ENCODE peak calls at places on chromosomes 2 and 18, in ten cellular contexts. L, K, W, X, P, N, D, Y, T and G are unnamed samples.

GRCh38 chr2:17252258-17252657 is 266.0 kb downstream of the RAD51AP2 start:
- DNase-seq in L (no peak), K (peak), W (no peak), X (no peak), P (no peak), N (no peak), D (no peak), Y (no peak), T (no peak), G (no peak)

GRCh38 chr2:97662386-97662894 is 1.4 kb downstream of the ACTR1B start:
- DNase-seq in L (no peak), K (no peak), W (no peak), X (no peak), P (no peak), N (no peak), D (no peak), Y (no peak), T (no peak), G (no peak)

GRCh38 chr2:108139521-108139920 is 100.2 kb upstream of the SULT1C3 start:
- DNase-seq in L (peak), K (peak), W (no peak), X (peak), P (peak), N (no peak), D (peak), Y (peak), T (no peak), G (peak)

GRCh38 chr18:67599277-67599676 is 82.8 kb upstream of the DSEL start:
- DNase-seq in L (peak), K (peak), W (peak), X (peak), P (no peak), N (no peak), D (peak), Y (no peak), T (peak), G (peak)

GRCh38 chr18:48918156-48918555 is 32.6 kb downstream of the SMAD7 start:
- DNase-seq in L (no peak), K (no peak), W (no peak), X (no peak), P (no peak), N (no peak), D (no peak), Y (no peak), T (no peak), G (no peak)

GRCh38 chr2:177119099-177119498 is 93.5 kb upstream of the HNRNPA3 start:
- DNase-seq in L (no peak), K (no peak), W (no peak), X (no peak), P (no peak), N (no peak), D (no peak), Y (no peak), T (no peak), G (no peak)

GRCh38 chr18:55289048-55289447 is 298.9 kb downstream of the TCF4 start:
- DNase-seq in L (no peak), K (no peak), W (no peak), X (no peak), P (no peak), N (no peak), D (no peak), Y (no peak), T (no peak), G (no peak)

GRCh38 chr2:173590278-173590811 is 235.7 kb downstream of the CDCA7 start:
- DNase-seq in L (peak), K (peak), W (peak), X (peak), P (no peak), N (peak), D (peak), Y (no peak), T (peak), G (peak)

GRCh38 chr2:177275041-177275440 is 10.5 kb upstream of the NFE2L2 start:
- DNase-seq in L (peak), K (peak), W (peak), X (peak), P (no peak), N (no peak), D (peak), Y (no peak), T (peak), G (peak)

GRCh38 chr2:47083886-47084682 is 71.0 kb downstream of the STPG4 start:
- DNase-seq in L (peak), K (no peak), W (no peak), X (peak), P (no peak), N (no peak), D (no peak), Y (no peak), T (no peak), G (no peak)

GRCh38 chr2:19900536-19901200 is 1.1 kb downstream of the TTC32 start:
- DNase-seq in L (peak), K (peak), W (no peak), X (peak), P (peak), N (no peak), D (peak), Y (peak), T (no peak), G (peak)

GRCh38 chr2:168247341-168248305 is at the start of gene STK39:
- DNase-seq in L (peak), K (peak), W (no peak), X (peak), P (peak), N (peak), D (peak), Y (peak), T (peak), G (peak)

GRCh38 chr2:55025627-55026026 is 24.6 kb downstream of the RTN4 start:
- DNase-seq in L (no peak), K (no peak), W (no peak), X (no peak), P (no peak), N (no peak), D (no peak), Y (no peak), T (no peak), G (no peak)

GRCh38 chr2:232927793-232928563 is 57.9 kb downstream of the SNORC start:
- DNase-seq in L (no peak), K (no peak), W (no peak), X (no peak), P (no peak), N (no peak), D (no peak), Y (peak), T (no peak), G (no peak)

GRCh38 chr2:174597347-174598047 is at the start of gene WIPF1:
- DNase-seq in L (peak), K (peak), W (no peak), X (peak), P (no peak), N (no peak), D (peak), Y (peak), T (peak), G (peak)

GRCh38 chr2:17171446-17172049 is 346.7 kb downstream of the RAD51AP2 start:
- DNase-seq in L (peak), K (peak), W (no peak), X (peak), P (peak), N (no peak), D (peak), Y (peak), T (peak), G (peak)

GRCh38 chr2:71787476-71788185 is 334.3 kb downstream of the DYSF start:
- DNase-seq in L (no peak), K (no peak), W (no peak), X (no peak), P (no peak), N (no peak), D (peak), Y (no peak), T (no peak), G (no peak)

GRCh38 chr2:158498749-158499136 is 42.0 kb downstream of the PKP4 start:
- DNase-seq in L (no peak), K (no peak), W (no peak), X (no peak), P (no peak), N (no peak), D (no peak), Y (no peak), T (no peak), G (no peak)

GRCh38 chr2:3651686-3652516 is 6.1 kb upstream of the ALLC start:
- DNase-seq in L (peak), K (peak), W (no peak), X (peak), P (no peak), N (peak), D (peak), Y (peak), T (no peak), G (peak)
- H3K4me3 ChIP-seq in L (no peak), K (no peak), W (no peak), X (peak), P (no peak), N (no peak), D (peak), Y (no peak), T (no peak), G (peak)

DNA sequence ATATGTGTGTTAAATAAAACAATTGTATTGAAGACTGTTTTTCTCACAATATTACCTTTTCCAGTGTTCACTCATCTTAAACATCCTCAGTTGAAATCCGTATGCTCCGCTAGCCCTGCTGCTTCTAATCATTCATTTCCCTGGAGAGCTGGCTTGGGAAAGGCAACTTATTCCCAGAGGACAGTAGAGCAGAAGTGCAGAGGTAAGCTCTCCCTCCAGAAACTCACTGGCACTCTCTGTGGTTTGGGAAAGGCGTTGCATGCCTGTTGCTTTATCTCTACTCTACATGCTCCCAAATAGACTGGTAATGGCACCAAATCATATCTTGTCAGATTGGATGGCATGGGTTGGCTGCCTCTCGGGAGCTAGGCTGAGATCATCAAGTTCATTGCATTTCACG is 117.1 kb upstream of the BOD1L2 start:
- DNase-seq in L (no peak), K (no peak), W (no peak), X (peak), P (no peak), N (no peak), D (no peak), Y (no peak), T (no peak), G (peak)
- TF ChIP-seq CTCF in L (no peak), K (peak), W (peak), X (no peak), P (no peak), N (no peak), D (no peak), Y (no peak), T (no peak), G (peak)

DNA sequence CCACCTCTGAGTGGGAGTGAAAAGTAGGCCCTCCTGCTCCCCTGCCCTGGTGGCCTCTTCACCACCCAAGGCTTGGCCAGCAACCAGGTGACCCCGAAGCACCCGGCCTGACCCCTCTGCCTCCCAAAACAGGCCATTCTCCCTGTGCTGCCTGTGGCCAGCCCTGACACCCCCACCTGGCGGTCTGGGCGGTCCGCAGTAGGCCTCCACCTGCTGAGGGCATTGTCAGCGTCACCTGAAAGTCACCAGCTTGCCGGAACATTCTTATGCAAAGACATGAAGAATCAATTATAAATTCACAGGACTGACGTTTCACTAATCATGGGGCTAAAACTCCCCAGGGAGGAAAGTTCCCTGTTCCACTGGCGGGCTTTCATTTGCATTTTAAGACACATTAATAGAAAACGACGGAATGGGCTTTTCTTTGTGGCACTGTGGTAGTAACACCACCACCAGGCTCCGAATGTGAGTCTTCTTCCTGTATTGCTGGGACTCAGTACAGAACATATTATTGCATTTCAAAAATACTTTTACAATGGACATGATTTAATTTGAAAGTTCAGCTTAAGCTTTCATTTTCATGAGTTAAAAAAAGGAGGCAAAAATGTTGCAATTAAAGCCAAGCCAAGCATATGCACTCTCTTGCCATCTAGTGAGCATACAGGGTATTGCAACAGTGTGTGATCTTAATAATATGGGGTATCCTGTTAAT is 57.4 kb downstream of the ADI1 start:
- DNase-seq in L (peak), K (peak), W (peak), X (peak), P (peak), N (no peak), D (peak), Y (peak), T (peak), G (peak)
- H3K4me3 ChIP-seq in L (no peak), K (no peak), W (no peak), X (no peak), P (no peak), N (no peak), D (peak), Y (no peak), T (no peak), G (no peak)

DNA sequence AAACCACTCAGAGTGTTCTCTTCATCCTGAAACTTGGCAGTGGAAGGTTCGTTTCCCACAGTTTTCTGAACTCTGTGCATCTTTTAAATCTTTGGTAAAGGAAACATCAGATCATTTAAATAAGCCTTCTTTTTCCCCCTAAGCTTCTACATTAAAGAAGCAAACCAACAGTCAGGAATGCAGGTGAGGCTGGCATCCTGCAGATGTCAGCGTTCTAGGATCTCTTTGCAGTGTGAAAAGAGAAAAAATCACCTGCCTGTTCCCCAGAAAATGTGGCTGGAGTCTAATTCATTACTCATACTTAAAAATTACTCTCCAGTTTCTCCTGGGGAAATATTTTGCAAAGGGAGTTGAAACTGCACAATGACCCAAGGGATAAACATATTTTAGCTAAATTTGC is 64.5 kb upstream of the ZCCHC2 start:
- DNase-seq in L (no peak), K (no peak), W (no peak), X (no peak), P (no peak), N (no peak), D (no peak), Y (no peak), T (no peak), G (no peak)
- TF ChIP-seq CTCF in L (no peak), K (no peak), W (no peak), X (no peak), P (no peak), N (no peak), D (no peak), Y (no peak), T (no peak), G (no peak)

GRCh38 chr2:162072181-162072702 is 1.8 kb downstream of the DPP4 start:
- DNase-seq in L (peak), K (peak), W (peak), X (peak), P (no peak), N (no peak), D (peak), Y (no peak), T (peak), G (peak)

GRCh38 chr2:162073776-162074578 is at the start of gene DPP4:
- DNase-seq in L (peak), K (peak), W (no peak), X (peak), P (no peak), N (peak), D (peak), Y (peak), T (no peak), G (no peak)

GRCh38 chr2:162074937-162075688 is 1.1 kb upstream of the DPP4 start:
- DNase-seq in L (peak), K (peak), W (no peak), X (peak), P (no peak), N (no peak), D (peak), Y (no peak), T (peak), G (no peak)

GRCh38 chr2:162074579-162074922 is 536 bp upstream of the DPP4 start:
- DNase-seq in L (peak), K (no peak), W (no peak), X (peak), P (no peak), N (no peak), D (no peak), Y (no peak), T (no peak), G (no peak)

DNA sequence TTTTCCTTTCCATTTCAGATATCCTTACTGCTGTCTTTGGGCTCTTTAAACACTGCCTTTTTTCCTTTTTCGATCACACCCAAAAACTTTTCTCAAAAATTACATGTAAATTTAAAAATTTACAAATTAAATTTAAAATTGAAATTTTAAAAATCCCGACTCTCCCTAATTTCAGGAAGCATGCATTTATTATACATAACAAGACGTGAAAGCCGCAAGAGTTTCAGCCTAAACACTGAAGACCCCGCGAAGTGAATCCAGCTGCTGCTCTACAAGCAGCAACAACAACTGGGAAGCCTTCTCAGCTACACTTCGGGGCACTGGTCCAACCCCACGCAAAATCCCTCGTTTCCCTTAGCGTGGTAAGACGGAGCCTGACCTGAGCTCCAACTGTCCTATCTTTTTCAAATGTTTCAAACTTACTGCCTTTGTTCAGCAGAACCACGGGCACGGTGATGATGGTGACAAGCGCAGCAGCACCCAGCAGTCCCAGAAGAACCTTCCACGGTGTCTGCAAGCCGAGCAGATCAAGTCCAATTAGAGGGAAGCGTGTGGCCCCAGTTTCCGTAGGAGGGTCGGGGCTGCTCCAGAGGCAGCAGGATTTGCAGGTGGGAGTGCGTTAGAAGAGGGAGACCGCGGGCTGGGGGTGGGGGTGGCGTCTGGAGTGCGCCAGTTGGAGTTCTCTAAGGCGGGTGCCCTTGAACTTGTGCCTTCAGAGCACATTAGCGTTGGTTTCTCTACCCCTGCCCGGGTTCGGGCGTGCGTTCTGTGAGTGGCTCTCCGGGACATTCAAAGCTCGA is 839 bp downstream of the DPP4 start:
- DNase-seq in L (peak), K (no peak), W (no peak), X (peak), P (no peak), N (peak), D (peak), Y (peak), T (no peak), G (no peak)
- H3K4me3 ChIP-seq in L (peak), K (peak), W (peak), X (peak), P (no peak), N (peak), D (peak), Y (peak), T (peak), G (peak)

GRCh38 chr2:10712186-10712809 is 9.1 kb upstream of the ATP6V1C2 start:
- DNase-seq in L (no peak), K (no peak), W (no peak), X (no peak), P (no peak), N (no peak), D (no peak), Y (no peak), T (no peak), G (no peak)

GRCh38 chr2:10707831-10708230 is 13.6 kb upstream of the ATP6V1C2 start:
- DNase-seq in L (no peak), K (no peak), W (no peak), X (no peak), P (no peak), N (no peak), D (no peak), Y (no peak), T (no peak), G (no peak)

GRCh38 chr2:10704034-10704594 is 14.3 kb upstream of the NOL10 start:
- DNase-seq in L (no peak), K (no peak), W (no peak), X (no peak), P (no peak), N (no peak), D (no peak), Y (no peak), T (no peak), G (no peak)

GRCh38 chr2:10706033-10706432 is 15.4 kb upstream of the ATP6V1C2 start:
- DNase-seq in L (no peak), K (no peak), W (no peak), X (no peak), P (no peak), N (no peak), D (no peak), Y (no peak), T (no peak), G (no peak)

DNA sequence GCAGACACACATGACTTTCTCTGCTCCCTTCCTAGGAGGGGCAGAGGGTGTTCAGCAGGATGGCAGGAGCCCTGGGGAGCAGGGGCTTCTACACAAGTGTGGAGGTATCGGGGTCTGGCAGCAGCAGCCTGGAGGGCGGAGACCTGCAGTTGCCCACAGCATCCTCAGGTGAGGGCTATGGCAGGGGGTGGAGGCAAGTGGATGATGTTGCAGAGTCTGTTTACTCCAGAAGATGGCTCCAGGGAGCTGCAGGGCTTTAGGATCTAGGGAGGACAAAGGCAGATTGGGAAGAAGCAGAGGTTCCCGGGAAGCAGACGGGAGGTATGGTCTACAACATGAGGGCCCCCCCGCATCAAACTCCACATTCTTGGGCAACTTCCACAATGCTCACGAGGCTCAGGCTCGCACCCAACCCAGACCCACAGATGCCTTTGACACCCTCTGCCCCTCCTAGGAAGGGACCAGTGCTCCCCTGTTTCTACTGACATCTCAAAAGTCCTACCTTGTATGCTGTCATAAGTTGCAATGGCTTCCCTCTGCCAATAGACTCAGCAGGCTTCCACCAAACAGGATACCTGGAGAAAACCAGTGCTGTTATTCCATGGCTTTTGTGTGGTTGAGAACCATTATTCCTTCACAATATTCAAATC is 12.0 kb upstream of the ATP6V1C2 start:
- DNase-seq in L (no peak), K (no peak), W (no peak), X (peak), P (no peak), N (no peak), D (no peak), Y (peak), T (no peak), G (peak)
- TF ChIP-seq CTCF in L (peak), K (peak), W (peak), X (peak), P (peak), N (no peak), D (peak), Y (peak), T (peak), G (peak)

DNA sequence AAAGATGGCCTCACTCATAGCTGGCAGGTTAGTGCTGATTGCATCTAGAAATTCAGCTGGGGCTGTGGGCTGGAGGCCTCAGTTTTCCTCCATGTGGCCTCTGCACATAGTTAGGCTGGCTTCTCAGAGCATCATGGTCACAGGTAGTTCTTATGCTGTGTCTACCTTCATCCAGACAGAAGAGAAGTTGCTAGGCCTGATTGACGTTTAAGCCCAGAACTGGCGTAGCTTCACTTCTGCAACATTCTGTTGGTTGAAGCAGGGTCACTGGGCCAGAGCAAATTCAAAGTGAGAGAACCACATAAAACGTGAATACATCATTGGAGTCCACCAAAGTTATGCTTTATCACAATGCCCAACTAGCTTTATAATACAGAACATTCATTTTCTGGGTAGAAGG is 116.0 kb downstream of the SPP2 start:
- DNase-seq in L (no peak), K (no peak), W (no peak), X (no peak), P (no peak), N (no peak), D (no peak), Y (no peak), T (no peak), G (no peak)
- H3K4me3 ChIP-seq in L (no peak), K (no peak), W (no peak), X (no peak), P (no peak), N (no peak), D (no peak), Y (no peak), T (no peak), G (no peak)